ENCODE peak calls at places on chromosome X, in ten cellular contexts. X is HEK293T; D is H9; T is stimulated activated CD4-positive, alpha-beta T cell treated with anti-CD3 and anti-CD28 coated beads, TNF-alpha, amount 100 ng/mL, for 1 hour; N is left ventricle myocardium superior; U is stimulated activated CD8-positive, alpha-beta memory T cell treated with anti-CD3 and anti-CD28 coated beads, Interleukin-4, amount 100 ng/mL, for 24 hours; J is activated T-cell treated with anti-CD3 and anti-CD28 coated beads for 4 hours; A is memory B cell; K is HCEC 1CT; W is cardiac fibroblast. Q is an unnamed sample.

GRCh38 chrX:152600853-152601635 is 36.7 kb upstream of the GABRQ start:
- DNase-seq in N (no peak), X (no peak), A (no peak), D (peak), U (no peak), T (no peak), J (no peak), W (no peak), K (no peak), Q (no peak)

GRCh38 chrX:16658284-16658683 is 8.3 kb downstream of the S100G start:
- DNase-seq in X (no peak), D (no peak), N (no peak), W (peak), K (peak), A (no peak), U (no peak), T (no peak), J (no peak), Q (no peak)

GRCh38 chrX:29617276-29617675 is 598.1 kb upstream of the MAGEB2 start:
- DNase-seq in U (no peak), W (peak), T (no peak), D (no peak), A (no peak), N (no peak), J (no peak), K (peak), X (no peak), Q (no peak)

GRCh38 chrX:56499372-56499771 is 64.1 kb upstream of the UBQLN2 start:
- DNase-seq in N (no peak), D (no peak), W (no peak), A (no peak), K (no peak), T (no peak), U (no peak), J (no peak), X (no peak), Q (no peak)

GRCh38 chrX:71541546-71542022 is 8.7 kb downstream of the OGT start:
- DNase-seq in W (peak), A (no peak), N (no peak), D (no peak), X (no peak), T (no peak), U (no peak), J (no peak), K (peak), Q (no peak)

GRCh38 chrX:144275403-144275802 is 391.5 kb downstream of the UBE2NL start:
- DNase-seq in J (no peak), A (no peak), N (no peak), X (no peak), U (no peak), D (no peak), W (no peak), T (no peak), K (no peak), Q (no peak)

GRCh38 chrX:20670611-20671010 is 403.9 kb upstream of the RPS6KA3 start:
- DNase-seq in W (no peak), K (no peak), X (no peak), J (no peak), T (no peak), U (no peak), D (no peak), N (no peak), A (no peak), Q (no peak)

GRCh38 chrX:83416273-83416672 is 91.8 kb upstream of the POU3F4 start:
- DNase-seq in N (no peak), A (no peak), J (no peak), X (no peak), D (no peak), U (no peak), T (no peak), W (peak), K (no peak), Q (no peak)

GRCh38 chrX:66498672-66499296 is 140.1 kb downstream of the EDA2R start:
- DNase-seq in U (no peak), K (no peak), W (no peak), N (no peak), T (no peak), J (no peak), D (no peak), X (no peak), A (no peak), Q (no peak)

GRCh38 chrX:11784543-11784942 is 26.5 kb downstream of the MSL3 start:
- DNase-seq in X (no peak), T (no peak), N (no peak), A (no peak), D (no peak), K (no peak), J (no peak), W (no peak), U (no peak), Q (no peak)

GRCh38 chrX:108177321-108177990 is 85.9 kb downstream of the ATG4A start:
- DNase-seq in X (no peak), T (no peak), A (no peak), D (no peak), U (no peak), N (no peak), J (no peak), W (no peak), K (no peak), Q (no peak)

GRCh38 chrX:121902463-121902862 is 855.1 kb downstream of the GLUD2 start:
- DNase-seq in N (no peak), X (no peak), A (no peak), K (no peak), U (no peak), D (no peak), W (peak), T (no peak), J (no peak), Q (no peak)

GRCh38 chrX:39592776-39593175 is 505.0 kb downstream of the BCOR start:
- DNase-seq in J (no peak), W (peak), K (no peak), A (no peak), D (no peak), U (no peak), N (no peak), X (no peak), T (no peak), Q (no peak)

GRCh38 chrX:103330601-103331397 is 760 bp downstream of the TCEAL7 start:
- DNase-seq in A (no peak), W (peak), X (no peak), U (no peak), K (no peak), D (peak), N (no peak), T (no peak), J (no peak), Q (no peak)

Q was measured in GM12891.